ENCODE peak calls at places on chromosomes 4 and X, in seven cellular contexts. One of them, this sample, is unnamed.

GRCh38 chr4:6688879-6689505 is 4.7 kb upstream of the S100P start:
- DNase-seq in GM12878: no peak
- DNase-seq in suprapubic skin: no peak
- DNase-seq in SK-N-SH: no peak
- DNase-seq in transverse colon: peak; percentile 55
- DNase-seq in HepG2: peak; percentile 91
- DNase-seq in sigmoid colon: no peak
- DNase-seq in this sample: peak; percentile 76

GRCh38 chr4:946517-947471 is 14.5 kb downstream of the TMEM175 start:
- DNase-seq in GM12878: no peak
- DNase-seq in suprapubic skin: peak; percentile 72
- DNase-seq in SK-N-SH: peak; percentile 12
- DNase-seq in transverse colon: no peak
- DNase-seq in HepG2: no peak
- DNase-seq in sigmoid colon: no peak
- DNase-seq in this sample: no peak

GRCh38 chr4:156547439-156547838 is 424.2 kb downstream of the PDGFC start:
- DNase-seq in GM12878: no peak
- DNase-seq in suprapubic skin: no peak
- DNase-seq in SK-N-SH: no peak
- DNase-seq in transverse colon: no peak
- DNase-seq in HepG2: no peak
- DNase-seq in sigmoid colon: no peak
- DNase-seq in this sample: no peak

GRCh38 chr4:87012265-87012953 is 77.6 kb downstream of the AFF1 start:
- DNase-seq in GM12878: peak; percentile 44
- DNase-seq in suprapubic skin: no peak
- DNase-seq in SK-N-SH: no peak
- DNase-seq in transverse colon: no peak
- DNase-seq in HepG2: peak; percentile 63
- DNase-seq in sigmoid colon: no peak
- DNase-seq in this sample: peak; percentile 45

GRCh38 chrX:11929476-11929875 is 171.4 kb downstream of the MSL3 start:
- DNase-seq in GM12878: no peak
- DNase-seq in suprapubic skin: no peak
- DNase-seq in SK-N-SH: no peak
- DNase-seq in transverse colon: no peak
- DNase-seq in HepG2: no peak
- DNase-seq in sigmoid colon: no peak
- DNase-seq in this sample: no peak

GRCh38 chr4:82431026-82431745 is 796 bp downstream of the ENOPH1 start:
- DNase-seq in GM12878: no peak
- DNase-seq in suprapubic skin: no peak
- DNase-seq in SK-N-SH: peak; percentile 67
- DNase-seq in transverse colon: peak; percentile 64
- DNase-seq in HepG2: no peak
- DNase-seq in sigmoid colon: no peak
- DNase-seq in this sample: peak; percentile 54

GRCh38 chrX:130139474-130140201 is 26.0 kb downstream of the AIFM1 start:
- DNase-seq in GM12878: no peak
- DNase-seq in suprapubic skin: no peak
- DNase-seq in SK-N-SH: no peak
- DNase-seq in transverse colon: no peak
- DNase-seq in HepG2: no peak
- DNase-seq in sigmoid colon: no peak
- DNase-seq in this sample: no peak

GRCh38 chrX:23631136-23631535 is 36.2 kb upstream of the PRDX4 start:
- DNase-seq in GM12878: no peak
- DNase-seq in suprapubic skin: no peak
- DNase-seq in SK-N-SH: no peak
- DNase-seq in transverse colon: no peak
- DNase-seq in HepG2: no peak
- DNase-seq in sigmoid colon: no peak
- DNase-seq in this sample: no peak

GRCh38 chrX:71536285-71536684 is 3.4 kb downstream of the OGT start:
- DNase-seq in GM12878: no peak
- DNase-seq in suprapubic skin: no peak
- DNase-seq in SK-N-SH: no peak
- DNase-seq in transverse colon: no peak
- DNase-seq in HepG2: no peak
- DNase-seq in sigmoid colon: no peak
- DNase-seq in this sample: no peak

GRCh38 chr4:83252782-83253405 is 31.7 kb downstream of the COQ2 start:
- DNase-seq in GM12878: no peak
- DNase-seq in suprapubic skin: no peak
- DNase-seq in SK-N-SH: peak; percentile 36
- DNase-seq in transverse colon: peak; percentile 89
- DNase-seq in HepG2: peak; percentile 55
- DNase-seq in sigmoid colon: peak; percentile 74
- DNase-seq in this sample: peak; percentile 79

GRCh38 chr4:5048721-5049120 is 2.6 kb upstream of the STK32B start:
- DNase-seq in GM12878: no peak
- DNase-seq in suprapubic skin: no peak
- DNase-seq in SK-N-SH: no peak
- DNase-seq in transverse colon: no peak
- DNase-seq in HepG2: no peak
- DNase-seq in sigmoid colon: no peak
- DNase-seq in this sample: no peak

GRCh38 chr4:5052424-5052702 is 1.1 kb downstream of the STK32B start:
- DNase-seq in GM12878: no peak
- DNase-seq in suprapubic skin: no peak
- DNase-seq in SK-N-SH: no peak
- DNase-seq in transverse colon: no peak
- DNase-seq in HepG2: no peak
- DNase-seq in sigmoid colon: no peak
- DNase-seq in this sample: no peak

GRCh38 chr4:5051692-5052423 is 578 bp downstream of the STK32B start:
- DNase-seq in GM12878: no peak
- DNase-seq in suprapubic skin: no peak
- DNase-seq in SK-N-SH: no peak
- DNase-seq in transverse colon: no peak
- DNase-seq in HepG2: no peak
- DNase-seq in sigmoid colon: no peak
- DNase-seq in this sample: peak; percentile 38

GRCh38 chr4:5051210-5051691 is at the start of gene STK32B:
- DNase-seq in GM12878: no peak
- DNase-seq in suprapubic skin: peak; percentile 84
- DNase-seq in SK-N-SH: peak; percentile 70
- DNase-seq in transverse colon: peak; percentile 28
- DNase-seq in HepG2: no peak
- DNase-seq in sigmoid colon: peak; percentile 83
- DNase-seq in this sample: peak; percentile 68

DNA sequence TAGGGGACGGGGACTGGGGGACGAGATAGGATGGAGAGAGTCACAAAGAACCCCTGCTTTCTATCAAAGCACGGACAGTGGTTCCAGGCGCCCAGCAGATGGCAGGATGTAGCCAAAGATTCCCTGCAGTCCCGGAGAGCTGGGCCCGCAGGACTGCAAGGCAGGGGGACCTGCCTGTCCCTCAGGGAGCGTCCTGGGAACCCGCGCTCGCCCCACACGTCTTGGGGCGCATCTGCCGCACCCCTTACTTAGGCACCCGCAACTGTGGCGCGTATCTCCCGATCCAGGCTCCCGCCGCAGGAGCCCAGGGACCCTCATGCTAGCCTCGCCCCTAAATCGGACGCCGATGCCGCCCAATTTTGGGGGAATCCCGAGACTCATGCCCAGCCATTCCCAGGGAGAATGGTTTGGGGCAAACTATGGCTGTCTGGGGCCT is 742 bp upstream of the STK32B start:
- DNase-seq in GM12878: no peak
- DNase-seq in suprapubic skin: peak; percentile 86
- DNase-seq in SK-N-SH: peak; percentile 88
- DNase-seq in transverse colon: peak; percentile 54
- DNase-seq in HepG2: peak; percentile 46
- DNase-seq in sigmoid colon: peak; percentile 87
- DNase-seq in this sample: peak; percentile 77
- TF ChIP-seq POLR2AphosphoS5 in GM12878: no peak
- TF ChIP-seq POLR2AphosphoS5 in suprapubic skin: no peak
- TF ChIP-seq POLR2AphosphoS5 in SK-N-SH: no peak
- TF ChIP-seq POLR2AphosphoS5 in transverse colon: no peak
- TF ChIP-seq POLR2AphosphoS5 in HepG2: no peak
- TF ChIP-seq POLR2AphosphoS5 in sigmoid colon: no peak
- TF ChIP-seq POLR2AphosphoS5 in this sample: no peak

GRCh38 chrX:132470830-132471229 is 18.0 kb downstream of the MBNL3 start:
- DNase-seq in GM12878: no peak
- DNase-seq in suprapubic skin: no peak
- DNase-seq in SK-N-SH: no peak
- DNase-seq in transverse colon: no peak
- DNase-seq in HepG2: no peak
- DNase-seq in sigmoid colon: no peak
- DNase-seq in this sample: no peak

GRCh38 chrX:132468454-132468853 is 20.4 kb downstream of the MBNL3 start:
- DNase-seq in GM12878: no peak
- DNase-seq in suprapubic skin: no peak
- DNase-seq in SK-N-SH: no peak
- DNase-seq in transverse colon: no peak
- DNase-seq in HepG2: no peak
- DNase-seq in sigmoid colon: no peak
- DNase-seq in this sample: no peak

GRCh38 chrX:132463411-132463810 is 25.4 kb downstream of the MBNL3 start:
- DNase-seq in GM12878: no peak
- DNase-seq in suprapubic skin: no peak
- DNase-seq in SK-N-SH: peak; percentile 6
- DNase-seq in transverse colon: no peak
- DNase-seq in HepG2: no peak
- DNase-seq in sigmoid colon: no peak
- DNase-seq in this sample: no peak

GRCh38 chrX:132470179-132470578 is 18.7 kb downstream of the MBNL3 start:
- DNase-seq in GM12878: no peak
- DNase-seq in suprapubic skin: no peak
- DNase-seq in SK-N-SH: no peak
- DNase-seq in transverse colon: no peak
- DNase-seq in HepG2: no peak
- DNase-seq in sigmoid colon: no peak
- DNase-seq in this sample: no peak

DNA sequence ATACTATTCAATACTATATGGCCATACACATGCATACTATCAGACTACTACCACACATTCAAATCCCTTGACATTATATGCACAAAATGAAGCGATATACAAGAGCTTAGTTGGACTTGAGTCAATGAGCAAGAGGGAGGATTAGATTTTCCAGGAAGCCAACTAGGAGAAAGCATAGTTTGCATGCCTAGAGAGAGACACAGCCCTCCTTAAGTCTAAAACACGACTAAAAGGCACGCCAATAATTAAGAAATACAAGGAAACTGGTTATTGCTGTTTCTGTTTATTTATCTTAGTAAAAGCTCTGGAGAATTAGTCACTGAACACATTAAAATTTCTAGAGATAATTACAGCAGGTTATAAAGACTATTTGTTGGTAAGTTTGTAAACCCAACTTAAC is 21.8 kb downstream of the MBNL3 start:
- DNase-seq in GM12878: no peak
- DNase-seq in suprapubic skin: no peak
- DNase-seq in SK-N-SH: no peak
- DNase-seq in transverse colon: no peak
- DNase-seq in HepG2: no peak
- DNase-seq in sigmoid colon: no peak
- DNase-seq in this sample: no peak
- H3K27ac ChIP-seq in GM12878: no peak overlapping the region
- H3K27ac ChIP-seq in suprapubic skin: no peak overlapping the region
- H3K27ac ChIP-seq in SK-N-SH: no peak overlapping the region
- H3K27ac ChIP-seq in transverse colon: no peak overlapping the region
- H3K27ac ChIP-seq in HepG2: no peak overlapping the region
- H3K27ac ChIP-seq in sigmoid colon: no peak overlapping the region
- H3K27ac ChIP-seq in this sample: no peak overlapping the region

GRCh38 chrX:39058724-39059123 is 257.5 kb downstream of the MID1IP1 start:
- DNase-seq in GM12878: no peak
- DNase-seq in suprapubic skin: no peak
- DNase-seq in SK-N-SH: no peak
- DNase-seq in transverse colon: no peak
- DNase-seq in HepG2: no peak
- DNase-seq in sigmoid colon: no peak
- DNase-seq in this sample: no peak

GRCh38 chrX:39063702-39064101 is 262.4 kb downstream of the MID1IP1 start:
- DNase-seq in GM12878: no peak
- DNase-seq in suprapubic skin: no peak
- DNase-seq in SK-N-SH: no peak
- DNase-seq in transverse colon: no peak
- DNase-seq in HepG2: no peak
- DNase-seq in sigmoid colon: no peak
- DNase-seq in this sample: no peak

GRCh38 chrX:39059866-39060265 is 258.6 kb downstream of the MID1IP1 start:
- DNase-seq in GM12878: no peak
- DNase-seq in suprapubic skin: no peak
- DNase-seq in SK-N-SH: no peak
- DNase-seq in transverse colon: no peak
- DNase-seq in HepG2: no peak
- DNase-seq in sigmoid colon: no peak
- DNase-seq in this sample: no peak

GRCh38 chrX:39065051-39065871 is 264.0 kb downstream of the MID1IP1 start:
- DNase-seq in GM12878: no peak
- DNase-seq in suprapubic skin: no peak
- DNase-seq in SK-N-SH: no peak
- DNase-seq in transverse colon: no peak
- DNase-seq in HepG2: no peak
- DNase-seq in sigmoid colon: no peak
- DNase-seq in this sample: no peak

GRCh38 chrX:39063037-39063436 is 261.8 kb downstream of the MID1IP1 start:
- DNase-seq in GM12878: no peak
- DNase-seq in suprapubic skin: no peak
- DNase-seq in SK-N-SH: no peak
- DNase-seq in transverse colon: peak; percentile 45
- DNase-seq in HepG2: no peak
- DNase-seq in sigmoid colon: no peak
- DNase-seq in this sample: peak; percentile 59
- TF ChIP-seq EP300 in GM12878: no peak
- TF ChIP-seq EP300 in suprapubic skin: no peak
- TF ChIP-seq EP300 in SK-N-SH: no peak
- TF ChIP-seq EP300 in transverse colon: no peak
- TF ChIP-seq EP300 in HepG2: no peak
- TF ChIP-seq EP300 in sigmoid colon: no peak
- TF ChIP-seq EP300 in this sample: no peak

DNA sequence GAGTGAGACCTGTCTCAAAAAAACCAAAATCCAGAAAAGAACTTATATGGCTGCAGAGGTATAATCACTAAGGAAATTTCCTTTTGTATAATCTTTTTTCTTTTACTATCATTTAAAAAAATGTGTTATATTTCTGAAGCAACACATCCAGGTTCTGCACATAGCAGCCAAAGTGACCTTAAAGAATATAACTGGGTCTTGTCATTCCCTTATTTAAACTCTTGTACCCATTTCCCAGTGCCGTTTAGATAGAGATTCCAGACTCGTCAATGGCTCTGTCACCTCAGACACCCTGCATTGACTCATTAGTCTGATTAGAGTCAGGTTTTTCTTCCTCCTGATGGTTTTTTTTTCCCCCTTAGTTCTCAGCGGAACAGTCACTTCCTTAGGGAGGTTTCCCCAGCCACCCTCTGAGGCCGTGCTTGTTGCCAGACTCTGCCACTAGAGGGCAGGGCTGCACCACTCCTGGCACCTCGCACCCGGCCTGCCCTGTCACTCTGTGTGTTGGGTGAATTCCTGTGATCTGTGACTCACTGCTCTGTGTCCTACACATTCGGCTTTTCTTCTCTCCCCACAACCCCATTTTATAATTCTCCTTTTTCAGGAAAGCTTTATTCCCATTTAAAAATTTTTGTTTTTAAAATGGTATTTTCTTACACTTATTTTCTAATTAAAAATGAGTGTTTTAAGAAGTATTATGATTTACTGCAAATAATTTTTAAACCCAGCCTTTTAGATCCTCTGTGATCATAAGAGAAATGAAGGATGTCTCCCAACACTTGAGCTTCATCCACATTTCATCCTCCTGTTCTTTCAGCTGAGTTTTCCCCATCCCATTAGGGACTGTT is 32.1 kb downstream of the HTT start:
- DNase-seq in GM12878: peak; percentile 79
- DNase-seq in suprapubic skin: peak; percentile 91
- DNase-seq in SK-N-SH: peak; percentile 88
- DNase-seq in transverse colon: peak; percentile 87
- DNase-seq in HepG2: peak; percentile 67
- DNase-seq in sigmoid colon: peak; percentile 94
- DNase-seq in this sample: peak; percentile 90
- TF ChIP-seq POLR2AphosphoS5 in GM12878: no peak
- TF ChIP-seq POLR2AphosphoS5 in suprapubic skin: no peak
- TF ChIP-seq POLR2AphosphoS5 in SK-N-SH: no peak
- TF ChIP-seq POLR2AphosphoS5 in transverse colon: peak; percentile 52
- TF ChIP-seq POLR2AphosphoS5 in HepG2: no peak
- TF ChIP-seq POLR2AphosphoS5 in sigmoid colon: no peak
- TF ChIP-seq POLR2AphosphoS5 in this sample: peak; percentile 47

This sample was measured in stomach.